ENCODE peak calls at places on chromosomes 3 and 15, in five cellular contexts. T, Z, O, E and K are unnamed samples.

GRCh38 chr3:87336761-87337160 is 60.4 kb upstream of the POU1F1 start:
- DNase-seq in O (no peak), E (no peak), Z (no peak), T (no peak), K (no peak)

GRCh38 chr15:42053010-42053409 is 32.2 kb upstream of the PLA2G4E start:
- DNase-seq in Z (no peak), T (no peak), E (no peak), O (no peak), K (no peak)

GRCh38 chr3:132803889-132804288 is 81.7 kb upstream of the NPHP3 start:
- DNase-seq in T (no peak), E (no peak), O (peak; percentile 1), Z (no peak), K (no peak)

GRCh38 chr3:128168830-128169229 is 15.5 kb downstream of the EEFSEC start:
- DNase-seq in E (no peak), O (no peak), T (no peak), Z (no peak), K (no peak)

GRCh38 chr3:23112491-23112890 is 90.6 kb upstream of the UBE2E2 start:
- DNase-seq in O (no peak), E (no peak), Z (peak; percentile 28), T (no peak), K (no peak)

GRCh38 chr15:39124155-39124924 is 456.5 kb upstream of the THBS1 start:
- DNase-seq in O (no peak), T (no peak), E (no peak), Z (no peak), K (no peak)

GRCh38 chr3:173217127-173217526 is 76.1 kb upstream of the SPATA16 start:
- DNase-seq in T (no peak), Z (no peak), O (no peak), E (no peak), K (no peak)

GRCh38 chr15:48803877-48804276 is 7.0 kb downstream of the CEP152 start:
- DNase-seq in Z (no peak), T (no peak), E (no peak), O (no peak), K (no peak)

GRCh38 chr15:68650901-68651709 is 72.3 kb downstream of the CORO2B start:
- DNase-seq in Z (no peak), E (peak; percentile 51), T (no peak), O (no peak), K (no peak)

GRCh38 chr3:48013288-48013980 is 2.8 kb downstream of the MAP4 start:
- DNase-seq in T (no peak), Z (peak; percentile 31), O (peak; percentile 78), E (peak; percentile 38), K (no peak)

GRCh38 chr15:96327155-96327741 is 3.3 kb upstream of the NR2F2 start:
- DNase-seq in T (no peak), Z (peak; percentile 27), E (peak; percentile 73), O (peak; percentile 72), K (peak; percentile 65)

GRCh38 chr3:152825566-152825965 is 9.4 kb upstream of the P2RY1 start:
- DNase-seq in T (no peak), E (no peak), O (no peak), Z (no peak), K (no peak)

GRCh38 chr15:100174532-100174931 is 167.2 kb downstream of the ADAMTS17 start:
- DNase-seq in O (no peak), Z (no peak), T (no peak), E (no peak), K (no peak)

GRCh38 chr15:63950911-63951481 is 95.3 kb downstream of the DAPK2 start:
- DNase-seq in T (no peak), E (no peak), Z (no peak), O (peak; percentile 74), K (peak; percentile 86)

GRCh38 chr3:14490831-14491230 is 49.3 kb downstream of the GRIP2 start:
- DNase-seq in E (no peak), O (no peak), Z (no peak), T (no peak), K (no peak)

GRCh38 chr3:194730369-194730768 is 44.7 kb downstream of the FAM43A start:
- DNase-seq in T (peak; percentile 59), O (no peak), Z (no peak), E (no peak), K (no peak)

GRCh38 chr3:133857767-133858166 is 37.9 kb downstream of the RAB6B start:
- DNase-seq in E (no peak), O (no peak), Z (no peak), T (no peak), K (no peak)

GRCh38 chr3:155356594-155357370 is 63.3 kb upstream of the STRIT1 start:
- DNase-seq in Z (no peak), T (no peak), O (no peak), E (no peak), K (no peak)

GRCh38 chr15:29130461-29130860 is 139.2 kb downstream of the NSMCE3 start:
- DNase-seq in E (no peak), T (no peak), O (no peak), Z (no peak), K (no peak)

GRCh38 chr3:197792019-197792647 is 1.1 kb downstream of the LRCH3 start:
- DNase-seq in E (no peak), O (no peak), T (no peak), Z (no peak), K (no peak)

GRCh38 chr15:45539680-45540079 is 17.1 kb upstream of the SLC30A4 start:
- DNase-seq in E (no peak), O (no peak), T (no peak), Z (no peak), K (no peak)

GRCh38 chr3:52526151-52526561 is 7.5 kb downstream of the NT5DC2 start:
- DNase-seq in Z (no peak), T (no peak), O (no peak), E (no peak), K (no peak)

GRCh38 chr3:31421280-31422048 is 111.3 kb upstream of the STT3B start:
- DNase-seq in O (no peak), Z (no peak), T (no peak), E (no peak), K (no peak)

GRCh38 chr3:18830087-18830486 is 318.2 kb upstream of the KCNH8 start:
- DNase-seq in Z (no peak), T (no peak), E (no peak), O (no peak), K (no peak)

GRCh38 chr15:51735211-51735610 is 2.2 kb downstream of the LYSMD2 start:
- DNase-seq in T (no peak), Z (no peak), E (no peak), O (no peak), K (no peak)

GRCh38 chr15:41838400-41838897 is at the start of gene PLA2G4B:
- DNase-seq in O (no peak), Z (no peak), T (peak; percentile 79), E (no peak), K (no peak)

GRCh38 chr3:159733194-159733860 is 255.3 kb upstream of the IL12A start:
- DNase-seq in E (no peak), O (peak; percentile 45), Z (no peak), T (no peak), K (peak; percentile 72)

GRCh38 chr15:39623550-39623931 is 42.7 kb downstream of the THBS1 start:
- DNase-seq in E (no peak), T (no peak), O (no peak), Z (no peak), K (no peak)

GRCh38 chr3:99878005-99878404 is 60.3 kb downstream of the CMSS1 start:
- DNase-seq in O (peak; percentile 90), Z (no peak), E (peak; percentile 51), T (no peak), K (no peak)

GRCh38 chr3:99875573-99875924 is 57.9 kb downstream of the CMSS1 start:
- DNase-seq in Z (no peak), E (no peak), T (no peak), O (peak; percentile 48), K (no peak)

GRCh38 chr3:99875925-99876781 is 58.5 kb downstream of the CMSS1 start:
- DNase-seq in E (no peak), O (peak; percentile 75), T (peak; percentile 71), Z (peak; percentile 77), K (no peak)

GRCh38 chr3:99879275-99879674 is 61.6 kb downstream of the CMSS1 start:
- DNase-seq in T (no peak), O (no peak), E (no peak), Z (no peak), K (no peak)

DNA sequence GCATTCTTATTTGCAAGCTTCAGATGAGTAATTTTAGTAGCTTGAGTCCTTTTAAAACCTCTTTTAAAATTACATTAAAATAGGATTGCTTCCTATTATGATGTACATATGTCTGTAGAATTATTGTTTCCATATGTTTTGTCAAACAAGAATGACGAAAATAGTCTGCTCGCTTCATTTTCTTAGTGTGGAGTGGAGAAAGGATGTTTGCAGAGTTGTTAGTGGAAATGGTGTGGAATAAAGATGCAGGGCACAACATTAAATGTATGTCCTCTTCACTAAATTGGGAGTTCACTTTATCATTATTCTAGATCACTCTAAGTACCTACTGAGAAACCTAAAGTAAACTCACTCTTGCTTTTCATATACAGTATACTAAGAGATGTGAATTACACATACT is 59.5 kb downstream of the CMSS1 start:
- DNase-seq in Z (no peak), O (no peak), T (no peak), E (no peak), K (no peak)
- H3K4me3 ChIP-seq in Z (peak overlapping the region; percentile 74), O (no peak overlapping the region), T (no peak overlapping the region), E (no peak overlapping the region), K (peak overlapping the region; percentile 79)

GRCh38 chr3:46375214-46375613 is 4.5 kb downstream of the CCR5 start:
- DNase-seq in Z (no peak), T (no peak), E (no peak), O (no peak), K (no peak)

GRCh38 chr3:46371802-46372340 is 1.1 kb downstream of the CCR5 start:
- DNase-seq in Z (no peak), O (no peak), T (no peak), E (no peak), K (no peak)

GRCh38 chr3:46370784-46371183 is at the start of gene CCR5:
- DNase-seq in Z (no peak), E (no peak), T (no peak), O (no peak), K (no peak)

GRCh38 chr3:46374755-46375154 is 4.0 kb downstream of the CCR5 start:
- DNase-seq in E (no peak), Z (no peak), T (no peak), O (no peak), K (no peak)

GRCh38 chr3:46372492-46373359 is 2.0 kb downstream of the CCR5 start:
- DNase-seq in T (no peak), E (no peak), O (peak; percentile 9), Z (no peak), K (no peak)
- TF ChIP-seq CTCF in T (no peak), E (peak; percentile 59), O (peak; percentile 78), Z (no peak), K (peak; percentile 30)

GRCh38 chr15:98646546-98647025 is 1.8 kb upstream of the IGF1R start:
- DNase-seq in E (no peak), T (no peak), Z (no peak), O (no peak), K (no peak)
- H3K4me3 ChIP-seq in E (peak overlapping the region; percentile 29), T (peak overlapping the region; percentile 18), Z (peak overlapping the region; percentile 95), O (peak overlapping the region; percentile 70), K (peak overlapping the region; percentile 72)

GRCh38 chr3:123909785-123910184 is 25.7 kb upstream of the MYLK start:
- DNase-seq in E (no peak), O (no peak), Z (no peak), T (no peak), K (no peak)

DNA sequence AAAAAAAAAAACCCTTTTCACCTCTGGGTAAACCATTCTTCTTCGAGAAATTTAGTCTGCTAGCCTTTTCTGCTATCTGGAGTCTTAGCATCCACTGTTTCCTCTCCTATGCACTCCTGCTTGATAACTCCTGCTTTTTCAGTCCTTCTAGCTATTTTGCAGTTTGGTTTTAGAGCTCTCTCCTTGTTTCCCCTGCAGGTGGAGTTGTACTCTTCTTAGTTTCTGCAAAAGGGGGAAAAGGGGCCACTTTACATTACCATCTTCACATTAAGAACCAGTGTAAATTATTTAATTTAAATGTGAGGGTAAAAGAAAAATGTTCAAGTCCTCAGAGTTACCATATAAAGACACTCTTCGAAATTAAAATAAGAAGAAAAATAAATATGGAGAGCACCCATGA is 23.6 kb upstream of the MYLK start:
- DNase-seq in O (no peak), T (no peak), E (no peak), Z (no peak), K (no peak)
- TF ChIP-seq CTCF in O (peak; percentile 17), T (no peak), E (peak; percentile 26), Z (no peak), K (no peak)